ENCODE peak calls at places on chromosomes 3 and 15, in ten cellular contexts. Z is breast epithelium, G is colonic mucosa, W is RWPE2, B is retinal pigment epithelial cell, S is ovary, M is transverse colon, F is A549, E is psoas muscle, O is SK-N-SH. N is an unnamed sample.

GRCh38 chr3:196238612-196239190 is 22.4 kb downstream of the SLC51A start:
- DNase-seq in F (no peak), B (no peak), G (no peak), S (no peak), M (no peak), E (no peak), W (no peak), Z (no peak), O (no peak), N (peak; percentile 77)

GRCh38 chr3:172285844-172286243 is 162.4 kb downstream of the GHSR start:
- DNase-seq in G (no peak), O (no peak), W (no peak), F (no peak), E (no peak), Z (no peak), S (no peak), B (no peak), M (no peak), N (peak; percentile 73)

GRCh38 chr3:53258600-53259426 is 3.0 kb upstream of the TKT start:
- DNase-seq in Z (no peak), O (no peak), F (no peak), S (no peak), M (no peak), G (no peak), E (no peak), W (no peak), B (no peak), N (no peak)

GRCh38 chr15:66802087-66803001 is 100.3 kb downstream of the SMAD6 start:
- DNase-seq in G (no peak), E (no peak), F (no peak), S (no peak), Z (no peak), W (no peak), M (no peak), O (no peak), B (peak; percentile 70), N (peak; percentile 47)

GRCh38 chr3:144677118-144677517 is 705.5 kb downstream of the DIPK2A start:
- DNase-seq in M (no peak), S (no peak), B (no peak), O (no peak), G (no peak), W (no peak), Z (no peak), F (no peak), E (no peak), N (peak; percentile 18)

GRCh38 chr3:14267976-14268375 is 89.4 kb downstream of the LSM3 start:
- DNase-seq in O (no peak), W (no peak), G (no peak), F (no peak), Z (no peak), S (no peak), M (no peak), B (no peak), E (no peak), N (no peak)

GRCh38 chr3:34056951-34057390 is 258.5 kb downstream of the PDCD6IP start:
- DNase-seq in Z (no peak), F (peak; percentile 8), O (no peak), S (no peak), W (no peak), E (no peak), G (no peak), B (no peak), M (no peak), N (peak; percentile 35)

GRCh38 chr15:67133738-67134576 is 68.6 kb downstream of the SMAD3 start:
- DNase-seq in E (no peak), Z (no peak), M (peak; percentile 54), B (no peak), S (no peak), F (peak; percentile 47), O (no peak), W (no peak), G (peak; percentile 52), N (peak; percentile 87)

GRCh38 chr3:66442254-66443249 is 58.3 kb downstream of the LRIG1 start:
- DNase-seq in Z (no peak), M (peak; percentile 78), B (no peak), G (peak; percentile 91), E (peak; percentile 86), F (no peak), W (no peak), S (peak; percentile 85), O (no peak), N (peak; percentile 78)

GRCh38 chr15:27763514-27763913 is 335.6 kb downstream of the OCA2 start:
- DNase-seq in O (no peak), B (no peak), W (peak; percentile 28), G (no peak), E (no peak), Z (no peak), S (no peak), F (no peak), M (no peak), N (no peak)

GRCh38 chr3:166570136-166570535 is 732.9 kb upstream of the BCHE start:
- DNase-seq in F (no peak), O (no peak), Z (no peak), G (no peak), S (no peak), E (no peak), W (no peak), M (no peak), B (no peak), N (no peak)

GRCh38 chr15:57969355-57969754 is 96.2 kb downstream of the ALDH1A2 start:
- DNase-seq in Z (no peak), B (no peak), F (no peak), E (no peak), W (no peak), G (no peak), M (no peak), O (no peak), S (no peak), N (peak; percentile 62)
- TF ChIP-seq CTCF in Z (no peak), B (peak; percentile 48), F (peak; percentile 10), E (no peak), W (peak; percentile 89), G (peak; percentile 15), M (peak; percentile 26), O (peak; percentile 43), S (no peak), N (peak; percentile 64)

GRCh38 chr15:77081971-77082370 is 11.1 kb upstream of the TSPAN3 start:
- DNase-seq in O (no peak), M (no peak), S (no peak), Z (no peak), W (no peak), E (no peak), B (no peak), G (no peak), F (no peak), N (no peak)

GRCh38 chr15:77087213-77087612 is 16.3 kb upstream of the TSPAN3 start:
- DNase-seq in E (no peak), G (no peak), O (no peak), M (no peak), S (no peak), F (no peak), Z (no peak), B (no peak), W (no peak), N (no peak)

DNA sequence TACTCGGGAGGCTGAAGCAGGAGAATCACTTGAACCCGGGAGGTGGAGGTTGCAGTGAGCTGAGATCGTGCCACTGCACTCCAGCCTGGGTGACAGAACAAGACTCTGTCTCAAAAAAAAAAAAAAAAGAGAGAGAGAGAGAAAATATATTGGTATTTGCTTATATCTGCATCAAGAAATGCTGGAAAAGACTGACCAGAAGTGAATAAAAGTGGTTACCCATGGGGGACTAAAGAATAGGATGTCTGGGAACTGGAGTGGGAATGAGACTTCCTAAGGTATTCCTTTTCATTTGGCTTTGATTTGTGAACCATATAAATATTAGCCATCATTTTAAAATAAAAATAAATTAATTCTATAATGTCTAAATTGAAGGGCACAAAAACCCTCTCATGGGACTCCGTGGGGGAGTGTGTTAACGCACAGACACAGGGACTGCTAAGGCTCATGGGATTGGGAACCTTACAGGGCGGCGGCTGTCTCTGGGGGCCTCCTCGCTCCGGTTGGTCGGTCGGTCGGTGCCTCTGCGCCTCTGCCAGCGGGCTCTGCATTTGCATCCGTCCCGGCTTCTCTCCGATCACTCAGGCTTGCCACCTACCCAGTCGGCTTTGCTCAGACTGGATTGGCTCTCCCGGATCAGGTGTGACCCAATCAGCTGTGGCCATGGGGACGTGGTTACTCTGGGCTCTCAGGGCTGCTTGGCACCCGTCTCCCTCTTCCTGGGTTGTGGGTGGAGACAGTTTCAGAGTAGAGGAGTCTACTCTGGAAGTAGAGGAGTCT is 12.7 kb upstream of the TSPAN3 start:
- DNase-seq in E (peak; percentile 83), M (peak; percentile 88), F (peak; percentile 85), S (peak; percentile 64), Z (peak; percentile 62), G (peak; percentile 93), O (peak; percentile 79), W (no peak), B (peak; percentile 76), N (peak; percentile 66)
- H3K4me3 ChIP-seq in E (peak overlapping the region; percentile 37), M (no peak overlapping the region), F (peak overlapping the region; percentile 29), S (peak overlapping the region; percentile 18), Z (peak overlapping the region; percentile 36), G (peak overlapping the region; percentile 18), O (no peak overlapping the region), W (no peak overlapping the region), B (peak overlapping the region; percentile 34), N (peak overlapping the region; percentile 46)

DNA sequence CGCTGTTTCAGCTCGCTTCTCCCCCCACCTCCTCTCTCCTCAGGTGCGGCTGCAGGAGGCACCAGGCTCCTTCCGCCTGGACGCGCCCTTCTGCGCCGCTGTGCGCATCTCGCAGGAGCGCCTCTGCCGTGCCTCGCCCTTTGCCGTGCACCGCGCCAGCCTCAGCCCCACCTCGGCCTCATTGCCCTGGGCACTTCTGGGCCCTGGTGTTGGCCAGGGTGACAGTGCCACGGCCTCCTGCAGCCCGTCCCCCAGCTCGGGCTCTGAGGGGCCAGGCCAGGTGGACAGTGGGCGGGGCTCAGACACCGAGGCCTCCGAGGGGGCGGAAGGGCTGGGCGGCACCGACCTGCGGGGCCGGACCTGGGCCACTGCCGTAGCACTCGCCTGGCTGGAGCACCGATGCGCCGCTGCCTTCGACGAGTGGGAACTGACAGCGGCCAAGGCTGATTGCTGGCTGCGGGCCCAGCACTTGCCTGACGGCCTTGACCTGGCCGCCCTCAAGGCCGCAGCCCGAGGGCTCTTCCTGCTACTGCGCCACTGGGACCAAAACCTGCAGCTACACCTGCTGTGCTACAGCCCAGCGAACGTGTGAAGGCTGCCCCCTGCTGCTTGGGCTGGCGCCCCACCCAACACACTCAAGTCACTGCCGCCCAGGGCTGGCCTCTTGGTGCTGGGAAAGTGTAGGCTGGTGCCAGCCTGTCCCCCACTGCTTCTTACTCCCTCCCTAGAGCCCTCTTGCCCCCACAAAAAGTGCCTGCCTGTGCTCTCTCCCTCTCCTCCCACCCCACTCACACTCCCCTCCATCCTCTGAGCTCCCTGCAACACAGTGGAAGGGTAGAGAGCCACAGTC is 7.1 kb downstream of the ALG3 start:
- DNase-seq in O (peak; percentile 61), S (peak; percentile 73), M (peak; percentile 76), G (peak; percentile 78), E (peak; percentile 66), W (peak; percentile 64), Z (no peak), F (no peak), B (no peak), N (peak; percentile 56)
- TF ChIP-seq CTCF in O (peak; percentile 27), S (peak; percentile 50), M (peak; percentile 52), G (peak; percentile 61), E (peak; percentile 47), W (peak; percentile 66), Z (no peak), F (peak; percentile 9), B (peak; percentile 79), N (peak; percentile 60)

GRCh38 chr15:59300618-59301139 is 72.0 kb downstream of the MYO1E start:
- DNase-seq in E (peak; percentile 71), O (no peak), F (no peak), W (peak; percentile 38), G (no peak), M (peak; percentile 61), S (no peak), B (no peak), Z (no peak), N (no peak)
- H3K4me3 ChIP-seq in E (peak overlapping the region; percentile 12), O (no peak overlapping the region), F (peak overlapping the region; percentile 18), W (no peak overlapping the region), G (no peak overlapping the region), M (no peak overlapping the region), S (no peak overlapping the region), B (no peak overlapping the region), Z (no peak overlapping the region), N (no peak overlapping the region)

GRCh38 chr15:54594115-54594514 is 602.6 kb downstream of the RSL24D1 start:
- DNase-seq in B (no peak), G (no peak), S (no peak), Z (no peak), F (no peak), M (no peak), O (peak; percentile 1), W (no peak), E (no peak), N (no peak)
- TF ChIP-seq CTCF in B (no peak), G (no peak), S (no peak), Z (no peak), F (no peak), M (no peak), O (peak; percentile 40), W (no peak), E (no peak), N (no peak)

N was measured in choroid plexus epithelial cell.